ENCODE peak calls at places on chromosome 6, in six cellular contexts. J is stomach, W is breast epithelium, F is sigmoid colon, U is suprapubic skin, A is HCT116. Y is an unnamed sample.

GRCh38 chr6:53151676-53152075 is 3.0 kb upstream of the GCM1 start:
- DNase-seq in U (no peak), J (no peak), F (no peak), W (no peak), A (peak; percentile 27), Y (no peak)

GRCh38 chr6:169962604-169963469 is 211.4 kb downstream of the ERMARD start:
- DNase-seq in U (peak; percentile 45), W (peak; percentile 9), J (peak; percentile 20), A (no peak), F (peak; percentile 60), Y (no peak)

GRCh38 chr6:119479860-119480655 is 130.5 kb upstream of the MAN1A1 start:
- DNase-seq in A (no peak), F (no peak), W (no peak), J (no peak), U (no peak), Y (no peak)

GRCh38 chr6:31794866-31795615 is 511 bp downstream of the VARS1 start:
- DNase-seq in A (no peak), J (no peak), W (no peak), F (no peak), U (no peak), Y (peak; percentile 57)

GRCh38 chr6:167255918-167256553 is 35.1 kb upstream of the UNC93A start:
- DNase-seq in U (no peak), F (no peak), W (no peak), A (no peak), J (no peak), Y (no peak)

GRCh38 chr6:135680964-135681913 is 170.3 kb upstream of the PDE7B start:
- DNase-seq in W (no peak), U (no peak), F (no peak), A (no peak), J (no peak), Y (no peak)

GRCh38 chr6:142322504-142323198 is 20.8 kb downstream of the ADGRG6 start:
- DNase-seq in A (no peak), F (no peak), W (no peak), U (no peak), J (no peak), Y (no peak)

GRCh38 chr6:109453594-109454482 is 1.7 kb downstream of the MICAL1 start:
- DNase-seq in A (no peak), J (no peak), W (no peak), F (peak; percentile 66), U (no peak), Y (no peak)

GRCh38 chr6:27178001-27178730 is 69.3 kb upstream of the PRSS16 start:
- DNase-seq in F (peak; percentile 87), U (no peak), A (peak; percentile 22), W (peak; percentile 53), J (peak; percentile 50), Y (no peak)

GRCh38 chr6:105326838-105327745 is 75.8 kb downstream of the PREP start:
- DNase-seq in U (no peak), A (peak; percentile 94), W (peak; percentile 71), F (no peak), J (no peak), Y (no peak)

DNA sequence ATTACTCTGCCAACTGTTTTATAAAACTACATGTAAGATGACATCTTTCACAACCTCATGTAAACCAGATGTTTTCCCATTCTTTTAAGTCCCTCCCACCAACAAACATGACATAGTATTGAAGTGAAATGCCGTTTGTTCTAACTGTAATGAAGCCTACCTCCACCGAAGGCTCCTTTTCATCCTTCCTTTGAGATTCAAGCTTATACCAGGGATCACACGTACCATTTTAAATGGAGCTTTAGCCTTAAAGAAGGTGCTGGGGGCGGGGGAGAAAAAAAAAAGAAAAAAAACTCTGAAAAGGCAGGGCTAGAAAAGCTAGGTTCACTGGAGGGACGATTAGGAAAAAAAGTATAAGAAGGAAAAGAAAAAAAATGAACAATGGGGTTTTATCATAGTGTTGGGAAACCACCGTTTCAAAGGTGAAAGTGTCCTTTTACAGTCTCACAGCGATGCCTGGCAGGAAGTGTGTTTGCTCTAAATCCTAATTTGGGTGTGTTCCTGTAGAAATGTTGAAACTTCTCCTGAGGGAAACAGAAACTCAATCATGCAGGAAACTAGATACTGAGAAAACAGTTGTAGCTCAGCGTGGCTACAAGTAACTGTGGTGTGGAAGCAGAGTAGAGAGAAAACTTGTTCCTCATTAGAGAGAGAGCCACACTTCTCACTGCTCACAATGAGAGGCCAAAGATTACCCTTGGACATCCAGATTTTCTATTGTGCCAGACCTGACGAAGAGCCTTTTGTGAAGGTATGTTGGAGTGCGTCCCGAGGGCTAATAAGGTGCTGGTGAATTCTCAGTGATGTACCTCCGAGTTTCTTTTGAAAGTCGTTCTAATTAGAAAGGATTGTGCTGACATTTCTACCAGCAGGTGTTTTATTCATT is 37.6 kb upstream of the HINT3 start:
- DNase-seq in F (peak; percentile 67), W (peak; percentile 67), J (peak; percentile 52), A (no peak), U (no peak), Y (peak; percentile 17)
- TF ChIP-seq POLR2A in F (peak; percentile 39), W (peak; percentile 84), J (no peak), A (no peak), U (no peak), Y (peak; percentile 93)

DNA sequence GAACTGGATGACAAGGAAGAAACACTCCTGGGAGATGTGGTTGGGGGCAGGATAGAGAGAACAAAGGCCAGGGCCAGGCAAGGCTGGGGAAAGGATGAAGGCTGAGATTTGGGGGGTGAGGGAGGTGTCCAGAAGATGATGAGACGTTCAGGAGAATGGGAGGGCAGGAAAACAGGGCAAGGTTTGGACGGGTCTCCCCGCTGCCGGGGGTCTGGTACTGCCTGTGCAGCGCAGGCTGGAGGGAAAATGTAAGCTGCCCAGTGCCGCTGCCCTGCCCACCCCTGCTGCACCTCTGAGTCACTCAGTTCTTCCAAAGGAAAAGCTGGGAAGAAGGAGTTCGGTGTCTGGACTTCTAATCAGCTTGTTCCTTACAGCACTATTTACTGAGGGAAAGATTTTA is 130.9 kb downstream of the DTNBP1 start:
- DNase-seq in W (no peak), J (no peak), U (no peak), A (no peak), F (no peak), Y (no peak)
- TF ChIP-seq POLR2AphosphoS5 in W (no peak), J (no peak), U (no peak), A (no peak), F (no peak), Y (no peak)

GRCh38 chr6:35879151-35879550 is 41.7 kb downstream of the SRPK1 start:
- DNase-seq in A (no peak), J (no peak), W (no peak), F (no peak), U (no peak), Y (no peak)
- TF ChIP-seq POLR2A in A (no peak), J (no peak), W (no peak), F (no peak), U (no peak), Y (no peak)

GRCh38 chr6:41713161-41713649 is 22.2 kb downstream of the TFEB start:
- DNase-seq in W (peak; percentile 85), F (peak; percentile 90), J (peak; percentile 86), U (no peak), A (no peak), Y (no peak)
- TF ChIP-seq POLR2AphosphoS5 in W (no peak), F (peak; percentile 20), J (no peak), U (no peak), A (no peak), Y (no peak)

GRCh38 chr6:155883741-155884140 is 428.1 kb upstream of the NOX3 start:
- DNase-seq in W (no peak), A (no peak), U (no peak), F (no peak), J (no peak), Y (no peak)
- TF ChIP-seq POLR2A in W (no peak), A (no peak), U (no peak), F (no peak), J (no peak), Y (no peak)

GRCh38 chr6:3162565-3163247 is 5.4 kb upstream of the TUBB2A start:
- DNase-seq in A (peak; percentile 56), U (peak; percentile 83), J (peak; percentile 76), W (peak; percentile 73), F (peak; percentile 90), Y (peak; percentile 56)
- TF ChIP-seq POLR2AphosphoS5 in A (peak; percentile 38), U (peak; percentile 28), J (peak; percentile 16), W (peak; percentile 39), F (peak; percentile 28), Y (no peak)

DNA sequence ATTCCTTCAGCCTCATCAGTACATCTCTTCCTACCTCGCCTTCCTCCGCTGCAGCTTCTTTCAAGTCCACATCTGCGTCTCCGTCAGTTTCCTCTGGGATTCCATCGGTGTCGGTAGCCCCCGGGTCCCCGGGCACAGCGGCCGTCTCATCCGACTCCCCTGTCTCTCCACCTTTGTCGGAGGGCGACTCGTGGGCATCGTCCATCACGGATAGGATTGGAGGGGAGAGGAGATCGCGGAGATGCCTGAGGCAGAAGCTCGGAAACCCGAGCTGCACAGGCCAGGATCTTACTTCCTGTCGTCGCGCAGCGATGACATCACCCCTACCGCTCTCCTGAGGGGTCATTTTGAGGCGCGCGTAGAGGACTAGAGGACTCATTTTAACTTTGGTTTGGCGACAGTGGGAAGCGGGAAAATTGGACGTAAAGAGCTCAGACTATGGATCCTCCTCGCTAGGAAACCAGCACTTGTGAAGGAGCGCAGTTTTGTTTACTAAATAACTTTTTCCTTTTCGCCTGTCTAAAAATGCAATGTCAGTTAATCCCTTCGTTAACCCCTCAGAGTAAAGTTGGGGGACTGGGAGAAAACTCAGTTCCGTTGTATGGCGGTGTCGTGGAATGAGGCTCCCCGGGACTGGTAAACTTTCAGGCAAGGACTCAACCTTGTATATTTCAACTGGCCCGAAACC is at the start of gene TAF11:
- DNase-seq in U (peak; percentile 96), W (peak; percentile 93), F (peak; percentile 97), A (peak; percentile 92), J (peak; percentile 96), Y (peak; percentile 69)
- TF ChIP-seq POLR2A in U (peak; percentile 59), W (peak; percentile 66), F (peak; percentile 78), A (peak; percentile 95), J (peak; percentile 30), Y (peak; percentile 95)

Y was measured in GM12891.